ENCODE peak calls at places on chromosomes 13 and 19, in eight cellular contexts. J is uterus, F is heart left ventricle, C is PC-9, Y is suprapubic skin, A is tibial nerve, K is A549, I is cardiac fibroblast. E is an unnamed sample.

GRCh38 chr13:35512271-35512920 is 35.9 kb upstream of the MAB21L1 start:
- DNase-seq in F (peak; percentile 24), Y (no peak), K (no peak), C (no peak), J (peak; percentile 61), A (peak; percentile 42), I (peak; percentile 96), E (no peak)

GRCh38 chr13:38636106-38636505 is 50.8 kb upstream of the FREM2 start:
- DNase-seq in Y (no peak), A (no peak), C (no peak), F (no peak), I (no peak), J (no peak), K (no peak), E (no peak)

GRCh38 chr13:31209172-31209818 is 9.5 kb downstream of the B3GLCT start:
- DNase-seq in F (peak; percentile 91), K (no peak), C (no peak), A (peak; percentile 12), Y (no peak), I (peak; percentile 48), J (peak; percentile 69), E (no peak)

GRCh38 chr13:95087746-95088305 is 213.4 kb downstream of the ABCC4 start:
- DNase-seq in Y (no peak), K (peak; percentile 44), J (no peak), F (no peak), A (no peak), C (no peak), I (peak; percentile 73), E (no peak)

GRCh38 chr13:98089246-98089645 is 53.6 kb upstream of the FARP1 start:
- DNase-seq in I (peak; percentile 94), J (no peak), Y (no peak), F (no peak), A (no peak), C (no peak), K (no peak), E (no peak)

GRCh38 chr19:7850975-7851622 is 21.1 kb downstream of the EVI5L start:
- DNase-seq in F (no peak), I (no peak), K (no peak), C (no peak), A (no peak), J (no peak), Y (no peak), E (no peak)

GRCh38 chr19:32022044-32022945 is 323.1 kb upstream of the ZNF507 start:
- DNase-seq in K (no peak), C (no peak), J (no peak), I (no peak), F (no peak), A (no peak), Y (no peak), E (no peak)

GRCh38 chr13:19864018-19864338 is 529 bp upstream of the ZMYM5 start:
- DNase-seq in A (no peak), C (peak; percentile 61), Y (peak; percentile 88), F (peak; percentile 84), J (peak; percentile 72), I (peak; percentile 80), K (peak; percentile 83), E (no peak)

GRCh38 chr13:55439450-55439849 is 1701.3 kb upstream of the PRR20A start:
- DNase-seq in F (no peak), Y (no peak), C (no peak), I (no peak), K (no peak), A (no peak), J (no peak), E (no peak)

GRCh38 chr13:29689548-29689947 is 94.1 kb upstream of the SLC7A1 start:
- DNase-seq in K (no peak), A (no peak), I (no peak), C (no peak), J (no peak), Y (no peak), F (no peak), E (no peak)

GRCh38 chr13:36795463-36795862 is 23.6 kb upstream of the RFXAP start:
- DNase-seq in A (no peak), Y (no peak), F (no peak), C (no peak), I (no peak), K (no peak), J (no peak), E (no peak)

GRCh38 chr13:111270126-111270525 is 50.3 kb upstream of the TEX29 start:
- DNase-seq in Y (no peak), I (no peak), C (no peak), K (no peak), A (no peak), F (no peak), J (no peak), E (no peak)

GRCh38 chr13:111271186-111271698 is 49.2 kb upstream of the TEX29 start:
- DNase-seq in Y (no peak), J (no peak), F (no peak), C (no peak), K (no peak), A (no peak), I (no peak), E (no peak)

GRCh38 chr13:111270765-111271164 is 49.7 kb upstream of the TEX29 start:
- DNase-seq in F (no peak), A (no peak), C (no peak), J (no peak), K (no peak), I (peak; percentile 69), Y (no peak), E (no peak)

GRCh38 chr13:111267784-111268183 is 52.7 kb upstream of the TEX29 start:
- DNase-seq in A (no peak), I (no peak), F (no peak), Y (no peak), J (no peak), K (no peak), C (no peak), E (no peak)

GRCh38 chr13:111269508-111269907 is 50.9 kb upstream of the TEX29 start:
- DNase-seq in F (no peak), A (no peak), K (no peak), J (no peak), C (no peak), Y (no peak), I (no peak), E (no peak)
- TF ChIP-seq CTCF in F (no peak), A (no peak), K (no peak), J (no peak), C (no peak), Y (no peak), I (no peak), E (no peak)

DNA sequence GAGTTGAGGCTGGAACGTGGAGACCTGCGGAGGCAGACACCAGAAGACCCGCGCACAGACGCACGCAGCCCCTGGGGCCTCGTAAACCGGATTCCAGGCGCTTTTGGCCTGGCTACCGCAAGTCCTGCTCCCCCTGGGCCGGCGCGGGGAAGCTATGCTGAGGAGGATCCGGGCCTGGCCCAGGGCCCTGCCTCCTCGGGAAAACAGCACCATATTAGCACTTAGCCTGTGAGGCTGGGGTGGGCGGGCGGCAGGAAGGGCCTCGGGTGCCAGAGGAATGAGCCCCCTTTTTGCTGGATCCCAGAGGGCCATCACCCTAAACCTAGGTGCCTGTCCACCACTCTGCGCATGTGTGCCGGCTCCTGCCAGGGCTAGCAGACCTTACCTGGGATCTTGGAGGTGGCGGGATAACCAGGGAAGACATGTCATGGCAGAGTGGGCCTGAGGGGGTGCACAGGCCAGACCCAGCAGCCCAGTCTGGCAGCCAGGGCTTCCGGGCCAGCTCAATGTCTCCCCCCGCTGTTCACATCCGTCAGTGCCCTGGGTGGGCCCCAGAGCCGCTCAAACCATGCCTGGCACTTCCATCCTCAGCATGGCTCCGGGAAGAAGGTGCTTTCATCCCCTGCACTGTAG is 7.3 kb downstream of the ELOF1 start:
- DNase-seq in C (no peak), I (peak; percentile 20), F (no peak), K (no peak), J (peak; percentile 79), Y (no peak), A (no peak), E (no peak)
- TF ChIP-seq CTCF in C (no peak), I (peak; percentile 44), F (peak; percentile 29), K (peak; percentile 22), J (peak; percentile 33), Y (no peak), A (no peak), E (no peak)

DNA sequence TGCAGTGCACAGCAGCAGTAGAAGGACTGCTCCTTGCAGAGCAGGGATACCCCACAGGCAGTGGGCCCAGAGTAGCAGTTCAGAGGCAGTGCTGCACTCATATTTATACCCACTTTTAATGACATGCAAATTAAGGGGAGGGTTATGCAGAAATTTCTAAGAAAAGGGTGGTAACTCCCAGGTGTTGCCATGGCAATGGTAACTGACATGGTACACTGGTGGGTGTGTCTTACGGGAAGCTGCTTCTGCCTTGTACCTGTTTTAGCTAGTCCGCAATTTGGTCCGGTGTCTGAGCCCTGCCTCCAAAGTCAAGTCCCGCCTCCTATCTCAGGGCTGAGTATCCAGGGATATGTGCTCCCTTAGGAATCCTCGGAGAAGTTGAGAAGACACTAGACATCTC is 79.2 kb upstream of the UQCRFS1 start:
- DNase-seq in I (no peak), K (no peak), J (no peak), Y (peak; percentile 41), C (no peak), A (no peak), F (no peak), E (no peak)
- TF ChIP-seq CTCF in I (no peak), K (no peak), J (no peak), Y (no peak), C (no peak), A (no peak), F (no peak), E (no peak)

GRCh38 chr19:49849433-49850220 is 1.3 kb upstream of the PTOV1 start:
- DNase-seq in I (no peak), C (no peak), K (no peak), Y (no peak), J (no peak), A (no peak), F (no peak), E (no peak)

GRCh38 chr19:49852631-49853126 is 1.7 kb downstream of the PTOV1 start:
- DNase-seq in A (no peak), K (no peak), C (no peak), I (no peak), F (no peak), J (no peak), Y (no peak), E (no peak)

GRCh38 chr19:49850221-49850486 is 805 bp upstream of the PTOV1 start:
- DNase-seq in C (no peak), A (no peak), Y (no peak), F (no peak), J (peak; percentile 35), I (no peak), K (no peak), E (no peak)

GRCh38 chr19:49850487-49851342 is at the start of gene PTOV1:
- DNase-seq in I (peak; percentile 93), F (peak; percentile 95), C (peak; percentile 76), K (peak; percentile 96), J (peak; percentile 92), Y (peak; percentile 95), A (peak; percentile 82), E (peak; percentile 96)

DNA sequence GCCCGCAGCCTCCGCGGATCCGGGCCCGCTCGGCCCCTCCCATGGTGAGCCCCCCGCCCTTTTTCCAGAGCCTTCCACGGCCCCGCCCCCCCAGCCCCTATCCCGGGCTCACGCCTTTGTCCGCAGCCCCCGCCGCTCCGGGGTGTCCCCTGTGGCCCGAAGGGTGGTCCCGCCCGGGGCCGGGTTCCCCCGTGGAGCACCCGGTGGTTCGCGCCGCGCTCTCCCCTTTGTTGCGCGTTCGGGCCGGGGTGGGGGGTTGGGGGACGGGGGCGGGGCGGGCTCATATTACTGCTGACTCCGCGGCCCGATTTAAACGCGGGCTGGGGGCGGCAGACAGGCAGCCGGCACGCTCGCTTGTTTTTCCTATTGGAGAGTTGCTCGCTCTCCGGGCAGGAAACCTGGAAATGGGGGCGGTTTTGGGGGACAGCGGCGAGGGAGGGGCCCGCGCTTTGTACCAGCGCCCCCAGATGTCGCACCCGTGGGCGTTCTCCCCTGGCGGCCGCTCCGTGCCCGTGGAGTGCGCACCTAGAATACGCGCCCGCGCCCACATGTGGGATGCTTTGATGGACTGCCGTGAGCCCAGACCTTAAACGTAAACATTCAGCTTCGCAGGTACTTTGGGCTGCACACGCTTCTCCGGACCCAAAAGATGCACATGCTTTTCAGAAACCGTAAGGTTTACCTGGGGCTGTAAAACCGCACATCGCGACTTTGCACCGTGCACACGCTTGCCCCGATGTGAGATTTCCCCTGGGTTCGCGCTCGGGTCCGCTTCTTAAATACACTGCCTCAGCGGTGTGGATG is 699 bp downstream of the PTOV1 start:
- DNase-seq in I (no peak), F (peak; percentile 58), C (no peak), Y (no peak), J (peak; percentile 40), A (no peak), K (no peak), E (peak; percentile 35)
- TF ChIP-seq CTCF in I (no peak), F (no peak), C (no peak), Y (no peak), J (no peak), A (no peak), K (no peak), E (no peak)